ENCODE peak calls at places on chromosomes 3 and 15, in eight cellular contexts. G is AG09309; P is activated CD4-positive, alpha-beta T cell treated with anti-CD3 and anti-CD28 coated beads, Interleukin-2, amount 50 U/mL, for 4 hours; J is kidney glomerular epithelial cell; E is activated T-cell treated with anti-CD3 and anti-CD28 coated beads for 1 hour; F is stimulated activated CD8-positive, alpha-beta memory T cell treated with anti-CD3 and anti-CD28 coated beads, Interleukin-12 subunit alpha, Interleukin-12 subunit beta, amount 100 ng/mL, for 4 hours; O is B cell; Z is astrocyte of the spinal cord. R is an unnamed sample.

GRCh38 chr3:123380261-123380660 is 68.6 kb downstream of the ADCY5 start:
- DNase-seq in E (no peak), P (no peak), F (no peak), G (no peak), O (no peak), Z (no peak), J (no peak), R (no peak)

GRCh38 chr3:52225452-52226228 is at the start of gene TLR9:
- DNase-seq in F (no peak), P (no peak), J (no peak), G (no peak), O (peak; percentile 96), Z (no peak), E (no peak), R (no peak)

GRCh38 chr3:193908181-193908744 is 227.7 kb upstream of the HES1 start:
- DNase-seq in G (no peak), O (no peak), P (no peak), J (no peak), E (no peak), F (no peak), Z (no peak), R (no peak)

GRCh38 chr15:47439146-47439869 is 278.0 kb upstream of the SEMA6D start:
- DNase-seq in Z (peak; percentile 19), J (no peak), O (no peak), F (no peak), G (no peak), P (no peak), E (no peak), R (no peak)

GRCh38 chr3:10980216-10980799 is 12.2 kb upstream of the SLC6A1 start:
- DNase-seq in P (no peak), G (no peak), J (no peak), E (no peak), F (no peak), Z (no peak), O (no peak), R (no peak)

GRCh38 chr3:44995142-44995770 is 19.2 kb downstream of the EXOSC7 start:
- DNase-seq in J (peak; percentile 47), O (no peak), G (no peak), P (no peak), Z (peak; percentile 69), E (no peak), F (no peak), R (no peak)

GRCh38 chr3:78101363-78101762 is 1061.5 kb downstream of the ROBO2 start:
- DNase-seq in P (no peak), F (no peak), E (no peak), O (no peak), G (peak; percentile 40), Z (peak; percentile 90), J (peak; percentile 88), R (peak; percentile 73)

GRCh38 chr15:69408841-69409240 is 5.3 kb upstream of the KIF23 start:
- DNase-seq in E (no peak), F (no peak), J (no peak), O (no peak), P (no peak), Z (no peak), G (no peak), R (no peak)

GRCh38 chr3:114721209-114721608 is 425.9 kb downstream of the ZBTB20 start:
- DNase-seq in O (no peak), Z (no peak), F (no peak), J (no peak), E (no peak), G (no peak), P (no peak), R (no peak)

GRCh38 chr3:79810101-79810500 is 42.3 kb upstream of the ROBO1 start:
- DNase-seq in P (no peak), F (no peak), G (no peak), O (no peak), Z (no peak), J (peak; percentile 18), E (no peak), R (no peak)

GRCh38 chr3:29333520-29333919 is 52.6 kb downstream of the RBMS3 start:
- DNase-seq in O (no peak), F (no peak), P (no peak), G (no peak), J (no peak), Z (no peak), E (no peak), R (no peak)